ENCODE peak calls at places on chromosome 9, in seven cellular contexts. P is IMR-90, I is mesendoderm, U is H9, Q is neuronal stem cell, F is trophoblast cell, D is H1. T is an unnamed sample.

GRCh38 chr9:127237801-127238200 is 26.8 kb upstream of the GARNL3 start:
- DNase-seq in P (no peak), I (no peak), U (no peak), Q (no peak), F (no peak), D (no peak), T (no peak)

GRCh38 chr9:22483528-22484060 is 37.0 kb downstream of the DMRTA1 start:
- DNase-seq in P (no peak), I (no peak), U (no peak), Q (no peak), F (no peak), D (peak), T (no peak)

GRCh38 chr9:10661994-10662393 is 49.2 kb upstream of the PTPRD start:
- DNase-seq in P (no peak), I (no peak), U (no peak), Q (no peak), F (no peak), D (no peak), T (no peak)

GRCh38 chr9:137077010-137077747 is at the start of gene UAP1L1:
- DNase-seq in P (peak), I (no peak), U (peak), Q (no peak), F (peak), D (no peak), T (peak)

GRCh38 chr9:120711354-120711753 is 2.9 kb downstream of the MEGF9 start:
- DNase-seq in P (no peak), I (no peak), U (no peak), Q (no peak), F (no peak), D (no peak), T (peak)

GRCh38 chr9:13750061-13750460 is 470.6 kb upstream of the MPDZ start:
- DNase-seq in P (peak), I (no peak), U (no peak), Q (no peak), F (no peak), D (no peak), T (peak)

GRCh38 chr9:8845808-8846207 is 1046.2 kb upstream of the DMAC1 start:
- DNase-seq in P (no peak), I (no peak), U (no peak), Q (no peak), F (no peak), D (no peak), T (no peak)

GRCh38 chr9:34961574-34962480 is 3.7 kb downstream of the PHF24 start:
- DNase-seq in P (peak), I (no peak), U (no peak), Q (no peak), F (peak), D (no peak), T (peak)

GRCh38 chr9:131503626-131504465 is 1.1 kb downstream of the POMT1 start:
- DNase-seq in P (peak), I (peak), U (peak), Q (no peak), F (peak), D (peak), T (peak)

GRCh38 chr9:31608413-31608812 is 776.0 kb upstream of the ACO1 start:
- DNase-seq in P (no peak), I (no peak), U (no peak), Q (no peak), F (no peak), D (no peak), T (no peak)

GRCh38 chr9:35618325-35618727 is at the start of gene CD72:
- DNase-seq in P (no peak), I (no peak), U (no peak), Q (no peak), F (no peak), D (no peak), T (no peak)

GRCh38 chr9:136016221-136016881 is 55.2 kb upstream of the UBAC1 start:
- DNase-seq in P (no peak), I (no peak), U (peak), Q (no peak), F (no peak), D (no peak), T (no peak)

GRCh38 chr9:78210841-78211301 is 25.0 kb upstream of the CEP78 start:
- DNase-seq in P (no peak), I (no peak), U (no peak), Q (no peak), F (no peak), D (no peak), T (no peak)

GRCh38 chr9:94818196-94818541 is 91.7 kb downstream of the AOPEP start:
- DNase-seq in P (no peak), I (no peak), U (no peak), Q (no peak), F (peak), D (no peak), T (no peak)

GRCh38 chr9:36008774-36009300 is 27.9 kb upstream of the RECK start:
- DNase-seq in P (peak), I (peak), U (peak), Q (peak), F (no peak), D (peak), T (peak)

GRCh38 chr9:129458663-129459549 is 162.0 kb downstream of the C9orf50 start:
- DNase-seq in P (no peak), I (peak), U (no peak), Q (no peak), F (no peak), D (no peak), T (no peak)

GRCh38 chr9:36637491-36638270 is 65.0 kb downstream of the MELK start:
- DNase-seq in P (no peak), I (no peak), U (no peak), Q (no peak), F (no peak), D (no peak), T (no peak)

GRCh38 chr9:90441814-90442213 is 200.8 kb downstream of the DIRAS2 start:
- DNase-seq in P (no peak), I (no peak), U (no peak), Q (no peak), F (no peak), D (no peak), T (no peak)

GRCh38 chr9:83281306-83282255 is 218.6 kb upstream of the RASEF start:
- DNase-seq in P (no peak), I (peak), U (no peak), Q (no peak), F (no peak), D (no peak), T (peak)

GRCh38 chr9:136021891-136022681 is 60.9 kb upstream of the UBAC1 start:
- DNase-seq in P (no peak), I (no peak), U (peak), Q (no peak), F (no peak), D (no peak), T (no peak)

GRCh38 chr9:112078432-112078831 is 96.7 kb downstream of the SUSD1 start:
- DNase-seq in P (no peak), I (no peak), U (no peak), Q (no peak), F (no peak), D (no peak), T (no peak)

GRCh38 chr9:85009251-85009650 is 339.7 kb downstream of the NTRK2 start:
- DNase-seq in P (no peak), I (no peak), U (no peak), Q (no peak), F (no peak), D (no peak), T (no peak)

GRCh38 chr9:112278152-112278551 is 55.3 kb downstream of the PTBP3 start:
- DNase-seq in P (peak), I (no peak), U (no peak), Q (no peak), F (peak), D (no peak), T (no peak)

GRCh38 chr9:121133104-121133816 is 58.5 kb downstream of the CNTRL start:
- DNase-seq in P (no peak), I (peak), U (peak), Q (no peak), F (no peak), D (no peak), T (no peak)

GRCh38 chr9:3508531-3509374 is 17.0 kb downstream of the RFX3 start:
- DNase-seq in P (peak), I (peak), U (no peak), Q (no peak), F (no peak), D (no peak), T (peak)

GRCh38 chr9:7756088-7756487 is 43.5 kb downstream of the DMAC1 start:
- DNase-seq in P (no peak), I (no peak), U (no peak), Q (no peak), F (no peak), D (no peak), T (no peak)

GRCh38 chr9:125774106-125774505 is 26.9 kb downstream of the PBX3 start:
- DNase-seq in P (no peak), I (no peak), U (no peak), Q (no peak), F (no peak), D (no peak), T (no peak)

GRCh38 chr9:127742435-127743088 is 7.5 kb upstream of the TOR2A start:
- DNase-seq in P (peak), I (peak), U (peak), Q (peak), F (peak), D (peak), T (peak)

GRCh38 chr9:135328485-135329417 is 150.8 kb upstream of the PPP1R26 start:
- DNase-seq in P (no peak), I (no peak), U (no peak), Q (no peak), F (no peak), D (no peak), T (no peak)

GRCh38 chr9:30846644-30847043 is 1537.8 kb upstream of the ACO1 start:
- DNase-seq in P (no peak), I (no peak), U (no peak), Q (no peak), F (no peak), D (no peak), T (no peak)

GRCh38 chr9:121819511-121820231 is 168.2 kb downstream of the DAB2IP start:
- DNase-seq in P (peak), I (peak), U (peak), Q (peak), F (no peak), D (peak), T (peak)

GRCh38 chr9:88460583-88461332 is 72.5 kb downstream of the SPIN1 start:
- DNase-seq in P (no peak), I (peak), U (no peak), Q (peak), F (peak), D (no peak), T (no peak)

GRCh38 chr9:77649109-77649812 is 1.1 kb upstream of the GNA14 start:
- DNase-seq in P (no peak), I (peak), U (no peak), Q (no peak), F (no peak), D (no peak), T (peak)

GRCh38 chr9:89367281-89367680 is 49.0 kb downstream of the SECISBP2 start:
- DNase-seq in P (no peak), I (no peak), U (no peak), Q (no peak), F (no peak), D (no peak), T (no peak)

GRCh38 chr9:133098104-133098754 is 22.8 kb downstream of the RALGDS start:
- DNase-seq in P (no peak), I (no peak), U (no peak), Q (no peak), F (no peak), D (no peak), T (no peak)

GRCh38 chr9:134066923-134067851 is 639 bp downstream of the BRD3 start:
- DNase-seq in P (peak), I (peak), U (no peak), Q (no peak), F (no peak), D (no peak), T (peak)

DNA sequence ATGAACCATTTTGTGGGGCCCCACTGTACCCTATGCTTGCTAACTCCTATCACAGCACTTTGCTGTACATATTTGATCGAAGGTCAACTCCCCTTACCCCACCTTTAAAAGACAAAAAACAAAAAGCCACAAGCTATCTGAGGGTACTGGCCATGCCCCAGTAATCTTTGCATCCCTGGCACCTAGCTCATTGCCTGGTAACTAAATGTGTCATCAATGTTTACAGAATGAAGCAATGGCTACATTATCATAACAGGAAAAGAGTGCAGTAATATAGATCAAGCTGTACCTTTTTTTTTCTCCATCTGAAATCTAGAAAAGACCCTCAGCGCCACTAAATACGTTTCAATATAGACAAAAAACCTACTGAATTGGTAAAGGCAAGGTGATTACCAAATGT is 188.0 kb downstream of the ELAVL2 start:
- DNase-seq in P (no peak), I (no peak), U (no peak), Q (no peak), F (no peak), D (no peak), T (no peak)
- H2BK120ac ChIP-seq in P (no peak), I (no peak), U (no peak), Q (no peak), F (no peak), D (no peak), T (no peak)

GRCh38 chr9:18721267-18722079 is 247.5 kb downstream of the ADAMTSL1 start:
- DNase-seq in P (no peak), I (no peak), U (no peak), Q (no peak), F (no peak), D (no peak), T (no peak)
- H2BK120ac ChIP-seq in P (no peak), I (no peak), U (no peak), Q (no peak), F (no peak), D (no peak), T (no peak)

DNA sequence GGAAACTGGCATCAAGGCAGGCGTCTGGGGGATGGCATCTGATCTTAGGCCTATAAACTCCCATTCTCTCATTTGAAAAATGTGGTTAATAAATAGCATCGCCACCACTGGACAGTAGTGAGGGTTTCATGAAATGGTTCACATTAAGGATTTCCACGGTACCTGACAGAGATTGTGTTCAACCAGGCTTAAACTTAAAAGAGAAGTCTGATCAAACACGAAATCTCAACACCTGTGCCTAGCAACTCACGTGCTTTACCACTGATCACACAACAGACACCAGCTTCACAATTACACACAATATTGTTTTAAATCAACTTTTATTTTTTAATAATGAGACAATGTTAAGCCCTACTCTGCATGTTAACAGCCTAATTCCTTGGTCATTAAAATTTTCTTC is 2.9 kb downstream of the DENND1A start:
- DNase-seq in P (no peak), I (no peak), U (no peak), Q (no peak), F (no peak), D (no peak), T (no peak)
- H2BK120ac ChIP-seq in P (no peak), I (no peak), U (no peak), Q (no peak), F (no peak), D (no peak), T (no peak)

GRCh38 chr9:82091610-82092009 is 103.0 kb downstream of the SPATA31D1 start:
- DNase-seq in P (no peak), I (no peak), U (no peak), Q (no peak), F (no peak), D (no peak), T (no peak)
- H2BK120ac ChIP-seq in P (no peak), I (no peak), U (no peak), Q (no peak), F (no peak), D (no peak), T (no peak)

DNA sequence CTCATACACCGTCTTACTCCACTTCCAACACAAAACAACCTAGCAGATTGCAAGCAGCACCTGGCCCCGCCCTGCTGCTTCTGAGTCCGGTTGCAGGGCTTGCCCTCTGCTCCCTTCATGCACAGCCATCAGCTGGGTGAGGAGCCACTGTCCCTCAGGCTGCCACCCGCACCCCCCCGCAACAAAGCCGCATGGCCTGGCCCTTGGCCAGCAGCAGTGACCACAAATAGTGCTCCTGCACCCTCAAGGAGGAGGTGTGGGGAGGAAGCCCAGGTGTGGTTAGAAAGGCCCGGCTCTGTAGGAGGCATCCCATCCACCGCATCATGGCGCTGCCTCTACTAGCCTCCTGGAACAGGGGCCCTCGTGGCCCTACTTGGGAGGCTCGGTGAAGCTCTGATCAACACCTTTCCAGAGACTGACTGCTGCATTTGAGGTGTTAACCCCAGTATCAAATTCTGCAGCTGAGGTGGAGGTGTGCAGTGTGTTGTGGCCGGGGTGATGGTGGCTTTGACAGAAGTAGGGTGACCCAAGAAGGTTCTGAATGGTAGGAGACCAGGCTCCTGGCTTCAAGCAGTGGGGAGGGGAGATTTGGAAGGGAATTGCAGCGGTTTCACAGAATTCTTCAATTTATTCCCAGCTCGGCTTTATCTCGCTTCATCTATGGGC is 52.7 kb downstream of the WNK2 start:
- DNase-seq in P (no peak), I (no peak), U (no peak), Q (no peak), F (no peak), D (no peak), T (no peak)
- H2BK120ac ChIP-seq in P (no peak), I (no peak), U (no peak), Q (no peak), F (no peak), D (no peak), T (no peak)

GRCh38 chr9:107387401-107387800 is 102.2 kb downstream of the KLF4 start:
- DNase-seq in P (no peak), I (no peak), U (no peak), Q (no peak), F (no peak), D (no peak), T (no peak)

GRCh38 chr9:107390319-107390718 is 99.2 kb downstream of the KLF4 start:
- DNase-seq in P (no peak), I (no peak), U (no peak), Q (no peak), F (no peak), D (no peak), T (no peak)

GRCh38 chr9:107388890-107389289 is 100.7 kb downstream of the KLF4 start:
- DNase-seq in P (no peak), I (no peak), U (no peak), Q (no peak), F (no peak), D (no peak), T (no peak)

GRCh38 chr9:107389617-107390071 is 99.9 kb downstream of the KLF4 start:
- DNase-seq in P (peak), I (no peak), U (no peak), Q (no peak), F (peak), D (no peak), T (peak)

GRCh38 chr9:107386396-107386795 is 103.2 kb downstream of the KLF4 start:
- DNase-seq in P (no peak), I (no peak), U (no peak), Q (no peak), F (no peak), D (no peak), T (no peak)
- H2BK120ac ChIP-seq in P (no peak), I (no peak), U (no peak), Q (no peak), F (no peak), D (no peak), T (no peak)

GRCh38 chr9:116555556-116556180 is 131.4 kb upstream of the TRIM32 start:
- DNase-seq in P (no peak), I (no peak), U (no peak), Q (no peak), F (no peak), D (no peak), T (no peak)
- H2BK120ac ChIP-seq in P (no peak), I (no peak), U (no peak), Q (no peak), F (no peak), D (no peak), T (no peak)

GRCh38 chr9:104503963-104504362 is at the start of gene OR13F1:
- DNase-seq in P (no peak), I (no peak), U (no peak), Q (no peak), F (no peak), D (no peak), T (no peak)

GRCh38 chr9:104506565-104506964 is 2.5 kb downstream of the OR13F1 start:
- DNase-seq in P (no peak), I (no peak), U (no peak), Q (no peak), F (no peak), D (no peak), T (no peak)

GRCh38 chr9:104503440-104503839 is 623 bp upstream of the OR13F1 start:
- DNase-seq in P (no peak), I (no peak), U (no peak), Q (no peak), F (no peak), D (no peak), T (no peak)
- H2BK120ac ChIP-seq in P (no peak), I (no peak), U (no peak), Q (no peak), F (no peak), D (no peak), T (no peak)